ENCODE peak calls at places on chromosomes 4 and X, in four cellular contexts. H is pancreas; B is right lobe of liver; Y is CD4-positive, alpha-beta T cell. O is an unnamed sample.

GRCh38 chr4:154534296-154534695 is 15.9 kb downstream of the PLRG1 start:
- DNase-seq in Y (no peak), H (no peak), B (no peak), O (no peak)

GRCh38 chrX:148501121-148502066 is 977 bp downstream of the AFF2 start:
- DNase-seq in B (peak), H (peak), Y (no peak), O (no peak)

GRCh38 chr4:56757270-56757746 is 64.2 kb downstream of the SPINK2 start:
- DNase-seq in B (no peak), H (no peak), Y (peak), O (no peak)

GRCh38 chr4:26780524-26780923 is 80.1 kb upstream of the STIM2 start:
- DNase-seq in Y (no peak), H (no peak), B (no peak), O (no peak)

GRCh38 chr4:175290401-175290800 is 372.2 kb downstream of the ADAM29 start:
- DNase-seq in B (no peak), H (no peak), Y (no peak), O (no peak)

GRCh38 chr4:17557880-17558279 is 19.1 kb upstream of the LAP3 start:
- DNase-seq in H (no peak), B (no peak), Y (no peak), O (no peak)

GRCh38 chrX:153499876-153500275 is 5.1 kb downstream of the BGN start:
- DNase-seq in H (no peak), B (no peak), Y (no peak), O (no peak)

GRCh38 chrX:102669526-102669925 is 18.2 kb downstream of the GPRASP1 start:
- DNase-seq in Y (no peak), B (no peak), H (no peak), O (no peak)

GRCh38 chr4:92634891-92635290 is 331.1 kb downstream of the GRID2 start:
- DNase-seq in Y (no peak), H (no peak), B (no peak), O (no peak)

GRCh38 chr4:77669911-77670590 is 64.4 kb downstream of the CXCL13 start:
- DNase-seq in Y (no peak), B (no peak), H (peak), O (peak)

GRCh38 chrX:41912922-41913321 is 10.4 kb downstream of the CASK start:
- DNase-seq in H (no peak), Y (no peak), B (no peak), O (no peak)

GRCh38 chr4:43348591-43348990 is 456.1 kb downstream of the GRXCR1 start:
- DNase-seq in B (no peak), Y (no peak), H (no peak), O (no peak)

GRCh38 chr4:166198921-166199320 is 325.9 kb downstream of the TLL1 start:
- DNase-seq in H (no peak), B (no peak), Y (no peak), O (no peak)

GRCh38 chr4:10102193-10102980 is 14.2 kb downstream of the WDR1 start:
- DNase-seq in H (peak), Y (no peak), B (no peak), O (no peak)

GRCh38 chr4:133498149-133498548 is 349.1 kb downstream of the PCDH10 start:
- DNase-seq in B (no peak), Y (no peak), H (no peak), O (no peak)

GRCh38 chrX:123818243-123818642 is 41.6 kb upstream of the XIAP start:
- DNase-seq in H (no peak), B (no peak), Y (no peak), O (no peak)

GRCh38 chr4:187006189-187006618 is 282.5 kb upstream of the FAT1 start:
- DNase-seq in B (no peak), H (no peak), Y (no peak), O (no peak)

GRCh38 chr4:108743021-108743420 is 19.8 kb downstream of the ETNPPL start:
- DNase-seq in Y (no peak), H (no peak), B (no peak), O (no peak)

GRCh38 chr4:126592088-126592487 is 1040.7 kb upstream of the INTU start:
- DNase-seq in B (no peak), H (no peak), Y (no peak), O (no peak)

GRCh38 chr4:140858897-140859296 is 102.7 kb upstream of the TBC1D9 start:
- DNase-seq in H (no peak), Y (no peak), B (no peak), O (no peak)

GRCh38 chr4:124641715-124642380 is 70.7 kb downstream of the ANKRD50 start:
- DNase-seq in Y (no peak), H (no peak), B (no peak), O (no peak)

GRCh38 chrX:46627700-46628405 is 54.3 kb downstream of the CHST7 start:
- DNase-seq in H (no peak), Y (no peak), B (no peak), O (no peak)

GRCh38 chrX:63755892-63756291 is 29.1 kb downstream of the ARHGEF9 start:
- DNase-seq in H (no peak), B (no peak), Y (no peak), O (no peak)

GRCh38 chr4:106494066-106494465 is 125.5 kb upstream of the GIMD1 start:
- DNase-seq in Y (no peak), H (no peak), B (no peak), O (no peak)

GRCh38 chrX:102746134-102746584 is 25.6 kb downstream of the GPRASP3 start:
- DNase-seq in B (peak), Y (no peak), H (peak), O (peak)

GRCh38 chrX:119791437-119792231 is at the start of gene RPL39:
- DNase-seq in H (peak), B (peak), Y (peak), O (peak)

GRCh38 chrX:38220024-38220935 is at the start of gene SRPX:
- DNase-seq in B (peak), H (peak), Y (no peak), O (peak)

GRCh38 chrX:122943918-122944317 is 240.2 kb upstream of the GRIA3 start:
- DNase-seq in B (no peak), Y (no peak), H (no peak), O (no peak)

GRCh38 chr4:2263701-2264321 is 1.9 kb upstream of the MXD4 start:
- DNase-seq in H (peak), B (peak), Y (no peak), O (no peak)

GRCh38 chrX:8504451-8504850 is 39.8 kb downstream of the VCX3B start:
- DNase-seq in B (no peak), Y (no peak), H (no peak), O (no peak)

GRCh38 chr4:44086753-44087152 is 361.9 kb downstream of the KCTD8 start:
- DNase-seq in H (no peak), Y (no peak), B (no peak), O (no peak)

GRCh38 chr4:48722509-48723446 is 57.3 kb downstream of the FRYL start:
- DNase-seq in Y (no peak), H (no peak), B (no peak), O (no peak)

GRCh38 chr4:105765690-105766407 is 57.3 kb downstream of the GSTCD start:
- DNase-seq in B (no peak), Y (no peak), H (no peak), O (no peak)

GRCh38 chr4:156322592-156322991 is 368.9 kb upstream of the CTSO start:
- DNase-seq in B (no peak), Y (no peak), H (no peak), O (no peak)

GRCh38 chrX:42129541-42129940 is 206.2 kb upstream of the CASK start:
- DNase-seq in B (no peak), Y (no peak), H (no peak), O (no peak)

GRCh38 chrX:24325231-24325630 is 11.4 kb upstream of the SUPT20HL2 start:
- DNase-seq in Y (no peak), H (no peak), B (no peak), O (no peak)

GRCh38 chrX:23705235-23705634 is 37.8 kb downstream of the ACOT9 start:
- DNase-seq in B (no peak), H (no peak), Y (no peak), O (no peak)

GRCh38 chr4:121164291-121164690 is at the start of gene TNIP3:
- DNase-seq in B (no peak), H (no peak), Y (no peak), O (peak)

GRCh38 chr4:5435201-5435600 is 273.2 kb downstream of the EVC2 start:
- DNase-seq in B (no peak), Y (no peak), H (no peak), O (no peak)

GRCh38 chr4:132332932-132333722 is 816.0 kb upstream of the PCDH10 start:
- DNase-seq in Y (no peak), H (no peak), B (no peak), O (no peak)
- TF ChIP-seq CTCF in Y (no peak), H (no peak), B (peak), O (peak)

GRCh38 chr4:53854991-53855885 is 209.2 kb downstream of the CHIC2 start:
- DNase-seq in H (no peak), Y (no peak), B (no peak), O (no peak)
- H3K27ac ChIP-seq in H (no peak), Y (no peak), B (no peak), O (no peak)

DNA sequence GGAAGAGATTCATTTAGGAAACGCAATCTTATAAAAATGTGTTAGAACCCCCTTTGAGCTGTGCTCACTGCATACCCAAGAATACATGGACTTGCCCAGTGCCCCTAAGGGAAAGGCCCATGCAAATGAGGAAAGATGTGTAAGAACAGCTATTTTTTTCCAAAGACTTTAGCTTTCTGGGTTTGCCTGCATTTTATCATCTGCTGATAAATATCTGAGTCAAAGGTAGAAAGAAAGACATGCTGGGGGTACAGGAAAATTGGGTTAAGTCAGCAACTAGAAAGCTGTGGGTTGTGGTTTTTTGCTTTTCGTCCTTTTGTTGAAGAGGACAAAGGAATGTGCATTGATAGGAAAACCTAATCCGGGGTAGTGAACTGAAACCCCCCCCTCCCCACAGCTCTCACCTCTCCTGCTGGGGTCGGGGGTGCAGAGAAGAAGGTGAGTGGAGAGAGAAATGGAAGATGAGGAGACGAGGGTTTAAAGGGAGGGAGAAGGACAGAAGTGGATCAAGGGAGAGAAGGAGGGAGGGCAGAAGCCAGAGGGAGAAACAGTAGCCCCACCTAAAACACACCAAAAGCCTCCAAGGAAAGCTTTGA is 49.5 kb downstream of the KDR start:
- DNase-seq in Y (no peak), H (no peak), B (no peak), O (no peak)
- TF ChIP-seq CTCF in Y (no peak), H (no peak), B (no peak), O (no peak)

GRCh38 chr4:118682928-118683327 is 2.3 kb upstream of the METTL14 start:
- DNase-seq in H (no peak), Y (no peak), B (no peak), O (no peak)

GRCh38 chr4:118684873-118685811 is at the start of gene METTL14:
- DNase-seq in H (peak), Y (peak), B (peak), O (peak)

GRCh38 chr4:118680808-118681207 is 4.4 kb upstream of the METTL14 start:
- DNase-seq in B (no peak), Y (no peak), H (no peak), O (no peak)

GRCh38 chr4:118683513-118683912 is 1.7 kb upstream of the METTL14 start:
- DNase-seq in H (no peak), B (no peak), Y (no peak), O (no peak)
- H3K27ac ChIP-seq in H (no peak), B (no peak), Y (no peak), O (no peak)

GRCh38 chr4:78923459-78924312 is 15.6 kb downstream of the PAQR3 start:
- DNase-seq in B (no peak), H (no peak), Y (no peak), O (no peak)
- TF ChIP-seq CTCF in B (peak), H (no peak), Y (no peak), O (no peak)

GRCh38 chr4:37687175-37687525 is 974 bp upstream of the RELL1 start:
- DNase-seq in H (no peak), B (no peak), Y (no peak), O (no peak)

GRCh38 chr4:37684154-37684553 is 2.0 kb downstream of the RELL1 start:
- DNase-seq in H (no peak), B (no peak), Y (no peak), O (no peak)

GRCh38 chr4:37685211-37685725 is 908 bp downstream of the RELL1 start:
- DNase-seq in B (no peak), Y (peak), H (no peak), O (no peak)

GRCh38 chr4:37686373-37687174 is at the start of gene RELL1:
- DNase-seq in Y (peak), H (peak), B (peak), O (peak)

DNA sequence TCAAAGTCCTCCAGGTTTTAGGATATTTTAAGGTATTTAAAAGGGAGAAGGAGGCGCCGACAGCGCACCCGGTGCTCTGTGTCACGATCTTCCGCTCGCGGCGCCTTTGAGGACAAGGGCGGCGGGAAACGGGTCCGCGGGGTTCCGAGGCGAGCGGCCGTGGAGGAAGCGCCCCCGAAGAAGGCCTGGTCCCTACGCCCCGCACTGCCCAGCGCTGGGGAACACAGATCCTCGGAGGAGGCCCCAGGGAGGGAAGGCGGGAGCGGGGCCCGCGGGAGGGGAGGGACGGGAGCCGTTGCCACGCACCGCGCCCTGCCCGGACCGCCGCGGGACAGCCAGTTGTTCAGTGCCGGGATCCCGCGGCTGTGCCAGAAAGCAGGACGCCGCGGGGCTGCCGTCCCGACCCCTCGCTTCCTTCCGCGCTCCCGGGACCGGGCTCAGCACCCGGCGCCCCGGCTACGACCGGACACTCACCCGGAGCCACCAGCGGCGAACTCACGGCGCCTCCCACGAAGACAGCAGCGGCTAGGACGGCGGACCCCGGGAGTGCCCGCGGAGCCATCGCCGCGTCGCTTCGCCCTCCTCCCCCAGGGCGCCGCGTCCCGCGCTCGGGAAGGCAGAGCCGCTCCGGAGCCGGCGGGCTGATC is 327 bp downstream of the RELL1 start:
- DNase-seq in B (peak), Y (peak), H (no peak), O (peak)
- H3K27ac ChIP-seq in B (peak), Y (peak), H (peak), O (peak)

DNA sequence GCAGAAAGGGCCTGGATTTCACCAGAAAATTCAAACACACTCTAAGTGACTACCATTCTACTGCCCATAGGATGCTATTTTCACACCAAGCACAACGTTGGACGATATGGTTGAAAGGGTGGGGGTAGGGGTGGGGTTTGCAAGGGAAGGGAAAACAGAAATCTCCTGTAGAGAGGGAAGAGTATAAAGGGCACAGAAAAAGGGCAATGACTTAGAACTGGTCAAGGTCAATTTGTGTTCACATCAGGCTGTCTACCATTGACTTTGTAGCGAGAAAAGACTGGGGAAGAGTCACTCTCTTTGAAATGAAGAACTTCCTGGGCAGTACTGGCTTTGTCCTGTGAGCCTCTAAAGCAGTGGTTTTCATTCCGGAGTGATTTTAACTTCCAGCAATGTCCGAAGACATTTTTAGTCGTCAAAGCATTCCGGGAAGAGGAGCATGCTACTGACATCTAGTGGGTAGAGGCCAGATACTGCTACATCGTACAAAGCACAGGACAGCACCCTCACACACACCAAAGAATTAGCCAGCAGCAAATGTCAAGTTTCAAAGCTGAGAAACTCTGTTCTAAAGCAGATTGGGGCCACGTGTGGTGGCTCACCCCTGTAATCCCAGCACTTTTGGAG is 48.4 kb upstream of the SLC7A3 start:
- DNase-seq in B (no peak), H (no peak), Y (no peak), O (no peak)
- TF ChIP-seq CTCF in B (peak), H (no peak), Y (no peak), O (no peak)

DNA sequence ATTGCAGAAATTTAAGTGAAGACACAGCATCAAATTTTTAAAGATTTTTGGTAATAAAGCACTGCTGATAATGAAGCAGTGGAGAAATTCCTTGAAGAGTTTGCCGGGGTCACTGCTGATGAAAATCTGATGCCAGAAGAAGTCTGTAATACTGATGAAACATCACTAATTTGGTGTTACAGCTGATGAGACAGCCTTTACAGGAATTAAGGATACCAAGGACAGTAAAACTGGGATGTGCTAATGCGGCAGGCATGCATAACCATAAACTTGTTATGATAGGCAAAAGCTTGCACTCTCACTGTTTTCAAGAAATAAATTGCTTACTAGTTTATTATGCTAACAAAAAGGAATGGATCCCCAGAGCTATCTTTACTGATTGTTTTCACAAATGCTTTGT is 52.9 kb upstream of the VEGFC start:
- DNase-seq in B (no peak), H (no peak), Y (no peak), O (no peak)
- H3K27ac ChIP-seq in B (no peak), H (no peak), Y (no peak), O (no peak)

DNA sequence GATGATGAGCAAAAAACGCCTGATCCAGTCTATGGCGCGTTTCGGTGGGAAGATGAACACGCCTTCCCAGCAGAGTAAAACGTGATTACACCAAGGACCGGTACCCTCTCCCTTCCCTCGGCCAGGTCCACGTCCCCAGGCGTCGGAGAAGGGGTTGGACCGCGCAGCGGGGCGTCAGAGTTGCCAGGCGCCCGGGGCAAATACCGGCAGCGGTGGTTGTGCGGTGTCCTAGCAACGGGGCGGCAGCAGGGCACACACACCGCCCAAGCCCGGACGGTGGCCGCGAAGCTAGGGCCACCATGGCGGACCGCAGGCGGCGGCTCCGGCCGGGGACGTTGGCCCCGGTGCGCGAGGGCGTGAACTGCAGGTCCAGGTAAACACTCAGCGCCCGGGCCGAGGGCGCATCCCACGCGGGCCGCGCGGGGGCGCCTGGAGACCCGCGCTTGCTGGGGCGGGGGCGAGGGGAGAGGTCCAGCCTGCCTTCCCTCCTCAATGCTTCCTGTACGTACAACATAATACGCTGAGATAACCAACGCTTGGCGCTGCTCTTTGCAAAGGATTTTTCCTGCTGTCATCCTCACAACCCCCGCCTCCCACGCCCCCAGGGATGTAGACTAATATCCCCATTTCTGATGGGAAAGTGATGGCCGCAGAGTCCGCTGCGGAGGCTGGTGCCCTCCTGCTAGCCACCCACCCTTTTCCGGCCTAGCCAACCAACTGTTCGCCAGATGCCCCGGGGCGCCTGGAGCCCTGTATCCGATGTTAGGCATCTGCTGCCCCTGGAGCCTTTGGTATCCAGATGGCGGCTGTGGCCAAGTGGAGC is at the start of gene FAM47E:
- DNase-seq in H (peak), Y (peak), B (peak), O (peak)
- TF ChIP-seq CTCF in H (peak), Y (peak), B (peak), O (peak)

GRCh38 chrX:55488268-55488558 is 1.4 kb downstream of the USP51 start:
- DNase-seq in Y (no peak), B (no peak), H (no peak), O (no peak)
- H3K27ac ChIP-seq in Y (no peak), B (no peak), H (no peak), O (no peak)

O was measured in colonic mucosa.